ENCODE peak calls at places on chromosomes 2 and 18, in seven cellular contexts. One of them, this sample, is unnamed.
A peak's percentile ranks its signal among the peaks of the same experiment; 100 is the strongest.

GRCh38 chr2:7053650-7054262 is 136.5 kb downstream of the RNF144A start:
- DNase-seq in naive thymus-derived CD8-positive, alpha-beta T cell: no peak
- DNase-seq in heart left ventricle: no peak
- DNase-seq in upper lobe of right lung: no peak
- DNase-seq in caudate nucleus: peak; percentile 36
- DNase-seq in uterus: no peak
- DNase-seq in stimulated activated CD4-positive, alpha-beta T cell treated with anti-CD3 and anti-CD28 coated beads, TNF-alpha, amount 100 ng/mL, for 4 hours: no peak
- DNase-seq in this sample: no peak

GRCh38 chr2:127695491-127696472 is 5.5 kb upstream of the SFT2D3 start:
- DNase-seq in naive thymus-derived CD8-positive, alpha-beta T cell: no peak
- DNase-seq in heart left ventricle: peak; percentile 81
- DNase-seq in upper lobe of right lung: no peak
- DNase-seq in caudate nucleus: peak; percentile 53
- DNase-seq in uterus: peak; percentile 69
- DNase-seq in stimulated activated CD4-positive, alpha-beta T cell treated with anti-CD3 and anti-CD28 coated beads, TNF-alpha, amount 100 ng/mL, for 4 hours: peak; percentile 33
- DNase-seq in this sample: no peak

GRCh38 chr2:191626497-191627151 is 51.3 kb upstream of the NABP1 start:
- DNase-seq in naive thymus-derived CD8-positive, alpha-beta T cell: no peak
- DNase-seq in heart left ventricle: no peak
- DNase-seq in upper lobe of right lung: no peak
- DNase-seq in caudate nucleus: no peak
- DNase-seq in uterus: no peak
- DNase-seq in stimulated activated CD4-positive, alpha-beta T cell treated with anti-CD3 and anti-CD28 coated beads, TNF-alpha, amount 100 ng/mL, for 4 hours: no peak
- DNase-seq in this sample: no peak

GRCh38 chr2:37284386-37284785 is 40.2 kb downstream of the PRKD3 start:
- DNase-seq in naive thymus-derived CD8-positive, alpha-beta T cell: no peak
- DNase-seq in heart left ventricle: no peak
- DNase-seq in upper lobe of right lung: no peak
- DNase-seq in caudate nucleus: no peak
- DNase-seq in uterus: no peak
- DNase-seq in stimulated activated CD4-positive, alpha-beta T cell treated with anti-CD3 and anti-CD28 coated beads, TNF-alpha, amount 100 ng/mL, for 4 hours: no peak
- DNase-seq in this sample: no peak

GRCh38 chr2:112048887-112049286 is 6.2 kb upstream of the TMEM87B start:
- DNase-seq in naive thymus-derived CD8-positive, alpha-beta T cell: no peak
- DNase-seq in heart left ventricle: no peak
- DNase-seq in upper lobe of right lung: no peak
- DNase-seq in caudate nucleus: no peak
- DNase-seq in uterus: no peak
- DNase-seq in stimulated activated CD4-positive, alpha-beta T cell treated with anti-CD3 and anti-CD28 coated beads, TNF-alpha, amount 100 ng/mL, for 4 hours: no peak
- DNase-seq in this sample: no peak

GRCh38 chr2:199710551-199710950 is 140.4 kb downstream of the FTCDNL1 start:
- DNase-seq in naive thymus-derived CD8-positive, alpha-beta T cell: no peak
- DNase-seq in heart left ventricle: no peak
- DNase-seq in upper lobe of right lung: no peak
- DNase-seq in caudate nucleus: no peak
- DNase-seq in uterus: no peak
- DNase-seq in stimulated activated CD4-positive, alpha-beta T cell treated with anti-CD3 and anti-CD28 coated beads, TNF-alpha, amount 100 ng/mL, for 4 hours: no peak
- DNase-seq in this sample: no peak

GRCh38 chr2:208064220-208064951 is 39.1 kb upstream of the PLEKHM3 start:
- DNase-seq in naive thymus-derived CD8-positive, alpha-beta T cell: no peak
- DNase-seq in heart left ventricle: no peak
- DNase-seq in upper lobe of right lung: no peak
- DNase-seq in caudate nucleus: no peak
- DNase-seq in uterus: no peak
- DNase-seq in stimulated activated CD4-positive, alpha-beta T cell treated with anti-CD3 and anti-CD28 coated beads, TNF-alpha, amount 100 ng/mL, for 4 hours: no peak
- DNase-seq in this sample: no peak

GRCh38 chr2:68730828-68731227 is 3.8 kb upstream of the ARHGAP25 start:
- DNase-seq in naive thymus-derived CD8-positive, alpha-beta T cell: no peak
- DNase-seq in heart left ventricle: no peak
- DNase-seq in upper lobe of right lung: no peak
- DNase-seq in caudate nucleus: no peak
- DNase-seq in uterus: no peak
- DNase-seq in stimulated activated CD4-positive, alpha-beta T cell treated with anti-CD3 and anti-CD28 coated beads, TNF-alpha, amount 100 ng/mL, for 4 hours: no peak
- DNase-seq in this sample: no peak

GRCh38 chr18:44802508-44802907 is 121.8 kb downstream of the SETBP1 start:
- DNase-seq in naive thymus-derived CD8-positive, alpha-beta T cell: no peak
- DNase-seq in heart left ventricle: no peak
- DNase-seq in upper lobe of right lung: no peak
- DNase-seq in caudate nucleus: no peak
- DNase-seq in uterus: no peak
- DNase-seq in stimulated activated CD4-positive, alpha-beta T cell treated with anti-CD3 and anti-CD28 coated beads, TNF-alpha, amount 100 ng/mL, for 4 hours: no peak
- DNase-seq in this sample: no peak

GRCh38 chr2:124149571-124149970 is 124.5 kb downstream of the CNTNAP5 start:
- DNase-seq in naive thymus-derived CD8-positive, alpha-beta T cell: no peak
- DNase-seq in heart left ventricle: no peak
- DNase-seq in upper lobe of right lung: no peak
- DNase-seq in caudate nucleus: no peak
- DNase-seq in uterus: no peak
- DNase-seq in stimulated activated CD4-positive, alpha-beta T cell treated with anti-CD3 and anti-CD28 coated beads, TNF-alpha, amount 100 ng/mL, for 4 hours: no peak
- DNase-seq in this sample: no peak

GRCh38 chr2:85506768-85507181 is 32.2 kb upstream of the MAT2A start:
- DNase-seq in naive thymus-derived CD8-positive, alpha-beta T cell: no peak
- DNase-seq in heart left ventricle: no peak
- DNase-seq in upper lobe of right lung: no peak
- DNase-seq in caudate nucleus: no peak
- DNase-seq in uterus: no peak
- DNase-seq in stimulated activated CD4-positive, alpha-beta T cell treated with anti-CD3 and anti-CD28 coated beads, TNF-alpha, amount 100 ng/mL, for 4 hours: no peak
- DNase-seq in this sample: no peak

GRCh38 chr18:79200546-79201268 is 131.5 kb downstream of the ATP9B start:
- DNase-seq in naive thymus-derived CD8-positive, alpha-beta T cell: peak; percentile 17
- DNase-seq in heart left ventricle: no peak
- DNase-seq in upper lobe of right lung: peak; percentile 81
- DNase-seq in caudate nucleus: no peak
- DNase-seq in uterus: no peak
- DNase-seq in stimulated activated CD4-positive, alpha-beta T cell treated with anti-CD3 and anti-CD28 coated beads, TNF-alpha, amount 100 ng/mL, for 4 hours: no peak
- DNase-seq in this sample: peak; percentile 71

GRCh38 chr2:172281648-172282576 is 145.5 kb upstream of the ITGA6 start:
- DNase-seq in naive thymus-derived CD8-positive, alpha-beta T cell: no peak
- DNase-seq in heart left ventricle: no peak
- DNase-seq in upper lobe of right lung: no peak
- DNase-seq in caudate nucleus: no peak
- DNase-seq in uterus: no peak
- DNase-seq in stimulated activated CD4-positive, alpha-beta T cell treated with anti-CD3 and anti-CD28 coated beads, TNF-alpha, amount 100 ng/mL, for 4 hours: no peak
- DNase-seq in this sample: no peak

GRCh38 chr2:118371500-118371899 is 283.2 kb downstream of the INSIG2 start:
- DNase-seq in naive thymus-derived CD8-positive, alpha-beta T cell: no peak
- DNase-seq in heart left ventricle: no peak
- DNase-seq in upper lobe of right lung: no peak
- DNase-seq in caudate nucleus: no peak
- DNase-seq in uterus: no peak
- DNase-seq in stimulated activated CD4-positive, alpha-beta T cell treated with anti-CD3 and anti-CD28 coated beads, TNF-alpha, amount 100 ng/mL, for 4 hours: no peak
- DNase-seq in this sample: no peak

GRCh38 chr2:11746807-11747459 is 501 bp downstream of the LPIN1 start:
- DNase-seq in naive thymus-derived CD8-positive, alpha-beta T cell: no peak
- DNase-seq in heart left ventricle: no peak
- DNase-seq in upper lobe of right lung: no peak
- DNase-seq in caudate nucleus: no peak
- DNase-seq in uterus: no peak
- DNase-seq in stimulated activated CD4-positive, alpha-beta T cell treated with anti-CD3 and anti-CD28 coated beads, TNF-alpha, amount 100 ng/mL, for 4 hours: no peak
- DNase-seq in this sample: no peak

GRCh38 chr2:27370816-27371620 is 602 bp downstream of the SNX17 start:
- DNase-seq in naive thymus-derived CD8-positive, alpha-beta T cell: peak; percentile 33
- DNase-seq in heart left ventricle: no peak
- DNase-seq in upper lobe of right lung: no peak
- DNase-seq in caudate nucleus: no peak
- DNase-seq in uterus: no peak
- DNase-seq in stimulated activated CD4-positive, alpha-beta T cell treated with anti-CD3 and anti-CD28 coated beads, TNF-alpha, amount 100 ng/mL, for 4 hours: no peak
- DNase-seq in this sample: no peak

GRCh38 chr18:59042477-59042842 is 97.2 kb upstream of the SEC11C start:
- DNase-seq in naive thymus-derived CD8-positive, alpha-beta T cell: no peak
- DNase-seq in heart left ventricle: no peak
- DNase-seq in upper lobe of right lung: no peak
- DNase-seq in caudate nucleus: no peak
- DNase-seq in uterus: no peak
- DNase-seq in stimulated activated CD4-positive, alpha-beta T cell treated with anti-CD3 and anti-CD28 coated beads, TNF-alpha, amount 100 ng/mL, for 4 hours: no peak
- DNase-seq in this sample: no peak

GRCh38 chr2:169718930-169719504 is 14.6 kb upstream of the KLHL23 start:
- DNase-seq in naive thymus-derived CD8-positive, alpha-beta T cell: no peak
- DNase-seq in heart left ventricle: no peak
- DNase-seq in upper lobe of right lung: no peak
- DNase-seq in caudate nucleus: no peak
- DNase-seq in uterus: no peak
- DNase-seq in stimulated activated CD4-positive, alpha-beta T cell treated with anti-CD3 and anti-CD28 coated beads, TNF-alpha, amount 100 ng/mL, for 4 hours: no peak
- DNase-seq in this sample: no peak

GRCh38 chr2:113298176-113298575 is 19.5 kb upstream of the PAX8 start:
- DNase-seq in naive thymus-derived CD8-positive, alpha-beta T cell: no peak
- DNase-seq in heart left ventricle: no peak
- DNase-seq in upper lobe of right lung: no peak
- DNase-seq in caudate nucleus: no peak
- DNase-seq in uterus: no peak
- DNase-seq in stimulated activated CD4-positive, alpha-beta T cell treated with anti-CD3 and anti-CD28 coated beads, TNF-alpha, amount 100 ng/mL, for 4 hours: no peak
- DNase-seq in this sample: no peak

GRCh38 chr2:61898810-61899209 is 6.7 kb upstream of the COMMD1 start:
- DNase-seq in naive thymus-derived CD8-positive, alpha-beta T cell: no peak
- DNase-seq in heart left ventricle: no peak
- DNase-seq in upper lobe of right lung: no peak
- DNase-seq in caudate nucleus: no peak
- DNase-seq in uterus: no peak
- DNase-seq in stimulated activated CD4-positive, alpha-beta T cell treated with anti-CD3 and anti-CD28 coated beads, TNF-alpha, amount 100 ng/mL, for 4 hours: no peak
- DNase-seq in this sample: no peak

This sample was measured in thoracic aorta.